ENCODE peak calls at places on chromosome 10, in nine cellular contexts. O is K562, T is tibial nerve, L is spleen, X is tibial artery, W is psoas muscle, A is IMR-90, P is cardiac muscle cell, N is mucosa of descending colon. F is an unnamed sample.

GRCh38 chr10:60654813-60655464 is 123.3 kb upstream of the CDK1 start:
- DNase-seq in O (peak; percentile 24), P (no peak), L (no peak), X (no peak), N (no peak), T (no peak), A (peak; percentile 84), W (no peak), F (no peak)

GRCh38 chr10:62038609-62039190 is 137.2 kb downstream of the ARID5B start:
- DNase-seq in X (peak; percentile 65), O (peak; percentile 79), W (peak; percentile 62), L (peak; percentile 86), P (peak; percentile 69), N (peak; percentile 76), T (peak; percentile 78), A (peak; percentile 78), F (peak; percentile 77)

GRCh38 chr10:114083040-114083439 is 39.4 kb downstream of the ADRB1 start:
- DNase-seq in T (no peak), O (no peak), X (no peak), P (no peak), N (no peak), L (no peak), A (no peak), W (no peak), F (no peak)

GRCh38 chr10:101050206-101051069 is 11.4 kb upstream of the KAZALD1 start:
- DNase-seq in N (peak; percentile 88), X (no peak), O (peak; percentile 82), P (peak; percentile 73), A (no peak), W (peak; percentile 72), T (no peak), L (peak; percentile 92), F (peak; percentile 72)

GRCh38 chr10:59907537-59907917 is 1.2 kb upstream of the CCDC6 start:
- DNase-seq in X (no peak), N (no peak), P (no peak), L (no peak), A (no peak), W (no peak), T (no peak), O (peak; percentile 19), F (no peak)

GRCh38 chr10:124380256-124380995 is 38.3 kb downstream of the OAT start:
- DNase-seq in W (no peak), N (no peak), L (no peak), O (no peak), T (no peak), P (no peak), A (no peak), X (no peak), F (no peak)

GRCh38 chr10:80538481-80539185 is 931 bp downstream of the SH2D4B start:
- DNase-seq in T (no peak), A (no peak), N (no peak), X (no peak), L (peak; percentile 56), P (no peak), W (no peak), O (no peak), F (peak; percentile 49)

GRCh38 chr10:45418417-45418858 is 44.4 kb downstream of the ALOX5 start:
- DNase-seq in W (no peak), T (no peak), X (no peak), A (no peak), L (no peak), N (no peak), O (no peak), P (no peak), F (no peak)

GRCh38 chr10:106043833-106044232 is 1120.7 kb downstream of the SORCS1 start:
- DNase-seq in W (no peak), L (no peak), P (no peak), N (no peak), T (no peak), O (no peak), A (peak; percentile 2), X (no peak), F (no peak)

DNA sequence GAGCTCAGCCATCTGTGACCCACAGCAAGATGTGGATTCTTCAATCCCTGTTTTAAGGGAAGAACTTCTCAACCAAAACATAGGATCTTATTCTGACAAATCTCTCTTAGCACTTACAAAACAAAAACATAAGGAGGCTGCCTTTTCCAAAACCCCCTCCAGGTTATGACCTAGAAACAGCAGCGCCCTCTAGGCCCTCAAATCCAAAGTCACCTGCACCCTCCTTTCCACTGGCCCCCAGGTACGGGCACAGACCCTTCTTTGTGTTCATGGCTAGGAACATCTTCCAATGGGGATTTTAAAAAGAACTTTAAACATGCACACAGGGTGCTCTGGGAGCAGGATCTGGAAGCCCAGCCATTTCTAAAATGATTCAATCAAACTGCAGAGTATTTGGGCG is 100.2 kb downstream of the FGFR2 start:
- DNase-seq in T (no peak), A (no peak), W (no peak), L (no peak), O (no peak), P (no peak), X (no peak), N (no peak), F (no peak)
- TF ChIP-seq CTCF in T (no peak), A (no peak), W (no peak), L (no peak), O (peak; percentile 12), P (no peak), X (no peak), N (no peak), F (no peak)

GRCh38 chr10:130739757-130740145 is 571.8 kb downstream of the TCERG1L start:
- DNase-seq in O (no peak), N (no peak), W (no peak), P (no peak), L (peak; percentile 41), T (no peak), X (no peak), A (no peak), F (no peak)
- H3K9me3 ChIP-seq in O (no peaks in the 10 kb centered on the region), N (peaks cover 4% of the 10 kb centered on the region), W (no peaks in the 10 kb centered on the region), P (no peaks in the 10 kb centered on the region), L (no peaks in the 10 kb centered on the region), T (no peaks in the 10 kb centered on the region), X (no peaks in the 10 kb centered on the region), A (peaks cover 52% of the 10 kb centered on the region), F (no peaks in the 10 kb centered on the region)

GRCh38 chr10:86953747-86954680 is 3.4 kb downstream of the MMRN2 start:
- DNase-seq in L (peak; percentile 82), N (no peak), O (peak; percentile 93), T (peak; percentile 60), W (peak; percentile 61), P (peak; percentile 88), A (peak; percentile 35), X (peak; percentile 75), F (no peak)
- H3K4me1 ChIP-seq in L (no peaks in the 10 kb centered on the region), N (no peaks in the 10 kb centered on the region), O (peaks cover 50% of the 10 kb centered on the region), T (peaks cover 47% of the 10 kb centered on the region), W (no peaks in the 10 kb centered on the region), P (peaks cover 35% of the 10 kb centered on the region), A (peaks cover 13% of the 10 kb centered on the region), X (peaks cover 14% of the 10 kb centered on the region), F (peaks cover 52% of the 10 kb centered on the region)

DNA sequence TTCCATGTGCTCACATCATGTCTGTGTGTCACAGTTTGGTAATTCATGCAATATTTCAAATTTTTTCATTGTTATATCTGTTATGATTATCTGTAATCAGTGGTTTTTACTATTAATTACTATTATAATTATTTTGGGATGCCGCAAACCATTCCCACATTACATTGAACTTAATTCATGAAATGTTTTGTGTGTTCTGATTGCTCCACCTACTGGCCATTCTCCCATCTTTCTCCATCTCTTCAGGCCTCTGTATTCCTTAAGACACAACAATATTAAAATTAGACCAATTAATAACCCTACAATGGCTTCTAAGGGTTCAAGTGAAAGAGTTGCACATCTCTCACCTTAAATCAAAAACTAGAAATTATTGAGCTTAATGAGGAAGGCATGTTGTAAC is 398.5 kb downstream of the PCDH15 start:
- DNase-seq in X (no peak), T (no peak), O (peak; percentile 3), L (no peak), W (no peak), P (peak; percentile 52), A (peak; percentile 7), N (no peak), F (no peak)
- TF ChIP-seq CTCF in X (no peak), T (peak; percentile 33), O (no peak), L (peak; percentile 21), W (peak; percentile 5), P (peak; percentile 18), A (peak; percentile 34), N (no peak), F (peak; percentile 31)

GRCh38 chr10:19869370-19869769 is 53.1 kb downstream of the PLXDC2 start:
- DNase-seq in N (no peak), W (no peak), P (no peak), O (no peak), X (no peak), T (no peak), A (no peak), L (no peak), F (no peak)
- H3K9me3 ChIP-seq in N (no peaks in the 10 kb centered on the region), W (no peaks in the 10 kb centered on the region), P (no peaks in the 10 kb centered on the region), O (no peaks in the 10 kb centered on the region), X (no peaks in the 10 kb centered on the region), T (no peaks in the 10 kb centered on the region), A (no peaks in the 10 kb centered on the region), L (no peaks in the 10 kb centered on the region), F (no peaks in the 10 kb centered on the region)

GRCh38 chr10:112852308-112852707 is 97.7 kb upstream of the TCF7L2 start:
- DNase-seq in W (peak; percentile 26), L (no peak), N (no peak), P (no peak), T (peak; percentile 24), X (peak; percentile 44), A (no peak), O (no peak), F (no peak)
- H3K4me1 ChIP-seq in W (no peaks in the 10 kb centered on the region), L (no peaks in the 10 kb centered on the region), N (no peaks in the 10 kb centered on the region), P (no peaks in the 10 kb centered on the region), T (no peaks in the 10 kb centered on the region), X (no peaks in the 10 kb centered on the region), A (no peaks in the 10 kb centered on the region), O (peaks cover 11% of the 10 kb centered on the region), F (no peaks in the 10 kb centered on the region)